ENCODE peak calls at places on chromosomes 13 and 19, in seven cellular contexts. R is RWPE1; L is activated CD4-positive, alpha-beta T cell treated with anti-CD3 and anti-CD28 coated beads for 1 hour; K is NCI-H69; T is activated CD4-positive, CD25-positive, alpha-beta regulatory T cell treated with anti-CD3 and anti-CD28 coated beads, Interleukin-2, amount 50 U/mL, for 16 hours; B is AG09319; V is naive thymus-derived CD4-positive, alpha-beta T cell. O is an unnamed sample.

GRCh38 chr19:4909897-4910593 is 744 bp downstream of the UHRF1 start:
- DNase-seq in L (peak; percentile 88), B (peak; percentile 65), T (peak; percentile 84), K (peak; percentile 99), R (peak; percentile 94), V (peak; percentile 96), O (no peak)

GRCh38 chr19:4744451-4745170 is 21.0 kb upstream of the DPP9 start:
- DNase-seq in V (no peak), K (peak; percentile 43), T (no peak), B (peak; percentile 77), R (peak; percentile 74), L (no peak), O (peak; percentile 56)

GRCh38 chr13:110062077-110062776 is 244.7 kb downstream of the COL4A1 start:
- DNase-seq in V (no peak), R (no peak), K (no peak), T (no peak), L (no peak), B (no peak), O (no peak)

GRCh38 chr13:87129602-87130300 is 541.4 kb upstream of the SLITRK5 start:
- DNase-seq in B (no peak), L (no peak), V (no peak), T (no peak), K (no peak), R (peak; percentile 3), O (no peak)

GRCh38 chr13:86846501-86846900 is 824.7 kb upstream of the SLITRK5 start:
- DNase-seq in L (no peak), V (no peak), B (no peak), R (no peak), T (no peak), K (no peak), O (no peak)

GRCh38 chr13:110590577-110590976 is 24.8 kb upstream of the NAXD start:
- DNase-seq in L (no peak), B (no peak), R (peak; percentile 53), T (no peak), K (no peak), V (no peak), O (no peak)

GRCh38 chr13:25682221-25682620 is 310.4 kb downstream of the ATP8A2 start:
- DNase-seq in L (no peak), T (no peak), R (no peak), B (no peak), K (no peak), V (no peak), O (no peak)

GRCh38 chr19:5321851-5322681 is 18.5 kb downstream of the PTPRS start:
- DNase-seq in V (no peak), B (no peak), R (no peak), T (no peak), K (no peak), L (no peak), O (no peak)

GRCh38 chr19:3821857-3822364 is 35.7 kb upstream of the MATK start:
- DNase-seq in B (no peak), L (peak; percentile 81), R (peak; percentile 23), V (peak; percentile 94), K (peak; percentile 81), T (peak; percentile 66), O (no peak)

GRCh38 chr13:43242040-43242439 is 218.7 kb downstream of the DNAJC15 start:
- DNase-seq in V (no peak), L (no peak), R (no peak), T (no peak), K (peak; percentile 77), B (no peak), O (peak; percentile 61)

GRCh38 chr19:33486936-33487793 is 34.4 kb downstream of the PEPD start:
- DNase-seq in R (no peak), T (no peak), V (no peak), K (no peak), B (no peak), L (no peak), O (no peak)

GRCh38 chr13:24269803-24270202 is 39.6 kb upstream of the C1QTNF9 start:
- DNase-seq in B (no peak), V (peak; percentile 7), R (no peak), T (no peak), L (no peak), K (no peak), O (no peak)

GRCh38 chr13:52393572-52394357 is 12.2 kb downstream of the THSD1 start:
- DNase-seq in B (no peak), V (no peak), R (no peak), L (no peak), T (no peak), K (no peak), O (no peak)

GRCh38 chr19:17352608-17353280 is 15.4 kb downstream of the GTPBP3 start:
- DNase-seq in T (no peak), R (no peak), L (no peak), B (no peak), K (peak; percentile 27), V (no peak), O (no peak)

GRCh38 chr19:56840452-56841193 is at the start of the genes PEG3 and ZIM2:
- DNase-seq in B (no peak), L (no peak), R (no peak), K (peak; percentile 94), T (no peak), V (no peak), O (no peak)

GRCh38 chr13:112859128-112859816 is 109.7 kb upstream of the MCF2L start:
- DNase-seq in T (no peak), K (no peak), B (no peak), L (no peak), R (no peak), V (no peak), O (no peak)

GRCh38 chr13:111184685-111185401 is 69.7 kb downstream of the ARHGEF7 start:
- DNase-seq in K (peak; percentile 37), V (no peak), B (no peak), L (no peak), T (no peak), R (no peak), O (no peak)

GRCh38 chr13:110713981-110714797 is 689 bp downstream of the ING1 start:
- DNase-seq in V (peak; percentile 68), T (peak; percentile 51), L (peak; percentile 65), R (peak; percentile 29), B (no peak), K (peak; percentile 87), O (no peak)

GRCh38 chr13:113350065-113350937 is 13.6 kb downstream of the GRTP1 start:
- DNase-seq in L (no peak), B (no peak), V (no peak), K (peak; percentile 47), R (no peak), T (no peak), O (no peak)

GRCh38 chr13:79870766-79871165 is 389.8 kb downstream of the NDFIP2 start:
- DNase-seq in L (no peak), B (no peak), T (no peak), V (no peak), K (no peak), R (no peak), O (no peak)

GRCh38 chr19:35144600-35145436 is 1.8 kb downstream of the FXYD7 start:
- DNase-seq in T (no peak), K (peak; percentile 67), L (peak; percentile 13), R (peak; percentile 91), V (no peak), B (no peak), O (no peak)

GRCh38 chr13:20387441-20387971 is 138.2 kb downstream of the CRYL1 start:
- DNase-seq in V (no peak), B (no peak), K (no peak), T (no peak), L (no peak), R (peak; percentile 64), O (no peak)

GRCh38 chr19:56174086-56174485 is 1.7 kb upstream of the GALP start:
- DNase-seq in B (no peak), V (no peak), K (no peak), T (no peak), R (no peak), L (no peak), O (no peak)

GRCh38 chr13:93965587-93965986 is 513.9 kb downstream of the DCT start:
- DNase-seq in B (no peak), K (no peak), R (no peak), V (no peak), T (no peak), L (no peak), O (no peak)

GRCh38 chr19:55652311-55653078 is 2.3 kb upstream of the U2AF2 start:
- DNase-seq in L (no peak), V (no peak), K (no peak), R (no peak), T (no peak), B (no peak), O (no peak)

GRCh38 chr13:51502206-51502651 is 49.4 kb upstream of the INTS6 start:
- DNase-seq in K (no peak), V (no peak), L (no peak), R (no peak), B (no peak), T (no peak), O (no peak)

GRCh38 chr13:41543664-41544300 is 86.4 kb downstream of the RGCC start:
- DNase-seq in B (no peak), V (no peak), K (no peak), T (no peak), L (no peak), R (no peak), O (no peak)

GRCh38 chr19:14361824-14362223 is 19.4 kb upstream of the ADGRE5 start:
- DNase-seq in K (peak; percentile 44), L (no peak), V (no peak), B (no peak), R (no peak), T (no peak), O (no peak)

GRCh38 chr19:54199401-54199800 is 1.3 kb upstream of the RPS9 start:
- DNase-seq in T (no peak), R (no peak), V (no peak), B (no peak), L (no peak), K (peak; percentile 16), O (no peak)

GRCh38 chr19:18379803-18380747 is 5.9 kb upstream of the GDF15 start:
- DNase-seq in K (peak; percentile 82), R (peak; percentile 50), T (no peak), B (peak; percentile 84), V (no peak), L (no peak), O (peak; percentile 81)

GRCh38 chr19:16014923-16015804 is 61.1 kb upstream of the TPM4 start:
- DNase-seq in B (no peak), L (no peak), T (no peak), V (no peak), R (no peak), K (no peak), O (no peak)

GRCh38 chr13:113647351-113648217 is 10.4 kb downstream of the ATP4B start:
- DNase-seq in R (peak; percentile 39), T (no peak), B (no peak), V (no peak), K (peak; percentile 96), L (no peak), O (peak; percentile 1)

GRCh38 chr13:97567510-97568243 is 133.7 kb downstream of the RAP2A start:
- DNase-seq in R (peak; percentile 59), B (no peak), V (no peak), L (no peak), K (no peak), T (no peak), O (no peak)

GRCh38 chr13:84137292-84137691 is 255.0 kb upstream of the SLITRK1 start:
- DNase-seq in V (peak; percentile 28), K (no peak), R (no peak), T (peak; percentile 9), L (no peak), B (no peak), O (no peak)

GRCh38 chr13:93420206-93420605 is 193.6 kb downstream of the GPC6 start:
- DNase-seq in K (no peak), L (no peak), T (no peak), B (no peak), V (no peak), R (no peak), O (no peak)

GRCh38 chr19:3065675-3066357 is 3.5 kb upstream of the TLE5 start:
- DNase-seq in V (no peak), B (no peak), L (no peak), K (peak; percentile 88), R (no peak), T (no peak), O (no peak)

O was measured in HFF-Myc.